ENCODE peak calls at places on chromosomes 1 and 21, in four cellular contexts. D is hepatocyte, N is H1, S is right lobe of liver. C is an unnamed sample.
A peak's percentile ranks its signal among the peaks of the same experiment; 100 is the strongest.

GRCh38 chr1:26028490-26028980 is 7.0 kb downstream of the EXTL1 start:
- DNase-seq in D (no peak), N (no peak), S (no peak), C (no peak)

GRCh38 chr1:3014041-3014440 is 7.2 kb upstream of the ACTRT2 start:
- DNase-seq in D (no peak), N (no peak), S (no peak), C (peak; percentile 33)

GRCh38 chr1:160179336-160179735 is 11.0 kb upstream of the CASQ1 start:
- DNase-seq in D (no peak), N (no peak), S (no peak), C (no peak)

GRCh38 chr1:10599194-10599861 is 124.6 kb downstream of the PEX14 start:
- DNase-seq in D (peak; percentile 71), N (peak; percentile 36), S (no peak), C (no peak)

GRCh38 chr1:197464039-197464438 is 196.0 kb downstream of the CRB1 start:
- DNase-seq in D (peak; percentile 46), N (no peak), S (no peak), C (no peak)

GRCh38 chr1:109622895-109623294 is 3.3 kb downstream of the AMPD2 start:
- DNase-seq in D (no peak), N (no peak), S (no peak), C (no peak)

GRCh38 chr1:40820911-40821693 is 37.5 kb downstream of the KCNQ4 start:
- DNase-seq in D (no peak), N (no peak), S (no peak), C (no peak)

GRCh38 chr1:61043010-61043820 is 39.1 kb upstream of the NFIA start:
- DNase-seq in D (peak; percentile 85), N (peak; percentile 99), S (peak; percentile 92), C (peak; percentile 79)

GRCh38 chr1:198932351-198932991 is 293.6 kb downstream of the PTPRC start:
- DNase-seq in D (no peak), N (no peak), S (no peak), C (no peak)

GRCh38 chr1:186374313-186375151 is 521 bp downstream of the TPR start:
- DNase-seq in D (peak; percentile 52), N (no peak), S (no peak), C (no peak)

GRCh38 chr1:77401384-77401783 is 119.6 kb downstream of the AK5 start:
- DNase-seq in D (no peak), N (no peak), S (no peak), C (no peak)

GRCh38 chr21:44708213-44708865 is 3.0 kb downstream of the TSPEAR start:
- DNase-seq in D (no peak), N (peak; percentile 69), S (peak; percentile 44), C (peak; percentile 40)

GRCh38 chr1:201970334-201971159 is 11.9 kb upstream of the RNPEP start:
- DNase-seq in D (no peak), N (no peak), S (no peak), C (no peak)

GRCh38 chr1:205286335-205286950 is 35.1 kb downstream of the NUAK2 start:
- DNase-seq in D (no peak), N (no peak), S (no peak), C (no peak)

GRCh38 chr1:54403808-54404261 is 2.4 kb downstream of the SSBP3 start:
- DNase-seq in D (no peak), N (no peak), S (peak; percentile 41), C (no peak)

GRCh38 chr1:166111430-166111829 is 55.4 kb downstream of the FAM78B start:
- DNase-seq in D (no peak), N (no peak), S (no peak), C (no peak)

GRCh38 chr1:169149555-169150286 is 43.2 kb downstream of the ATP1B1 start:
- DNase-seq in D (no peak), N (no peak), S (no peak), C (no peak)

GRCh38 chr1:34984435-34985062 is 598 bp downstream of the TMEM35B start:
- DNase-seq in D (peak; percentile 26), N (no peak), S (no peak), C (no peak)

GRCh38 chr1:72186733-72187307 is 95.5 kb downstream of the NEGR1 start:
- DNase-seq in D (peak; percentile 9), N (no peak), S (no peak), C (no peak)

GRCh38 chr21:25934771-25935224 is 200.0 kb downstream of the GABPA start:
- DNase-seq in D (peak; percentile 27), N (no peak), S (peak; percentile 78), C (peak; percentile 81)

GRCh38 chr1:172938676-172939075 is 112.1 kb downstream of the TNFSF18 start:
- DNase-seq in D (no peak), N (no peak), S (no peak), C (no peak)

GRCh38 chr1:9211291-9211811 is 23.2 kb upstream of the H6PD start:
- DNase-seq in D (no peak), N (no peak), S (no peak), C (no peak)

GRCh38 chr1:17551755-17552234 is 12.3 kb downstream of the ARHGEF10L start:
- DNase-seq in D (no peak), N (no peak), S (no peak), C (no peak)

GRCh38 chr1:25998075-25998761 is 355 bp upstream of the PAFAH2 start:
- DNase-seq in D (peak; percentile 98), N (peak; percentile 95), S (peak; percentile 98), C (peak; percentile 96)

GRCh38 chr21:22223385-22223784 is 1225.2 kb downstream of the NCAM2 start:
- DNase-seq in D (no peak), N (no peak), S (no peak), C (no peak)

GRCh38 chr1:110976089-110976488 is 12.4 kb upstream of the LRIF1 start:
- DNase-seq in D (no peak), N (no peak), S (no peak), C (no peak)

GRCh38 chr1:193884848-193885558 is 698.6 kb upstream of the B3GALT2 start:
- DNase-seq in D (no peak), N (no peak), S (no peak), C (no peak)

GRCh38 chr21:33451634-33452071 is 28.1 kb downstream of the TMEM50B start:
- DNase-seq in D (peak; percentile 19), N (no peak), S (no peak), C (no peak)

GRCh38 chr1:217453816-217454215 is 177.1 kb downstream of the GPATCH2 start:
- DNase-seq in D (no peak), N (no peak), S (no peak), C (no peak)

GRCh38 chr1:193312432-193312831 is 126.0 kb upstream of the B3GALT2 start:
- DNase-seq in D (no peak), N (no peak), S (no peak), C (no peak)

GRCh38 chr1:55141295-55141893 is 73.8 kb downstream of the USP24 start:
- DNase-seq in D (no peak), N (no peak), S (no peak), C (no peak)

GRCh38 chr21:46112731-46113215 is 14.9 kb downstream of the COL6A2 start:
- DNase-seq in D (no peak), N (no peak), S (peak; percentile 52), C (no peak)

GRCh38 chr21:28904961-28905435 is 87.7 kb downstream of the LTN1 start:
- DNase-seq in D (peak; percentile 15), N (no peak), S (no peak), C (no peak)

GRCh38 chr1:181620183-181620582 is 136.9 kb downstream of the CACNA1E start:
- DNase-seq in D (no peak), N (no peak), S (no peak), C (no peak)

GRCh38 chr1:178360421-178360820 is 136.3 kb downstream of the CLEC20A start:
- DNase-seq in D (no peak), N (no peak), S (no peak), C (no peak)

GRCh38 chr1:178367151-178367550 is 129.6 kb downstream of the CLEC20A start:
- DNase-seq in D (no peak), N (no peak), S (no peak), C (no peak)

GRCh38 chr1:178364782-178365181 is 132.0 kb downstream of the CLEC20A start:
- DNase-seq in D (no peak), N (no peak), S (no peak), C (no peak)

GRCh38 chr1:178362784-178363183 is 134.0 kb downstream of the CLEC20A start:
- DNase-seq in D (no peak), N (no peak), S (no peak), C (no peak)

DNA sequence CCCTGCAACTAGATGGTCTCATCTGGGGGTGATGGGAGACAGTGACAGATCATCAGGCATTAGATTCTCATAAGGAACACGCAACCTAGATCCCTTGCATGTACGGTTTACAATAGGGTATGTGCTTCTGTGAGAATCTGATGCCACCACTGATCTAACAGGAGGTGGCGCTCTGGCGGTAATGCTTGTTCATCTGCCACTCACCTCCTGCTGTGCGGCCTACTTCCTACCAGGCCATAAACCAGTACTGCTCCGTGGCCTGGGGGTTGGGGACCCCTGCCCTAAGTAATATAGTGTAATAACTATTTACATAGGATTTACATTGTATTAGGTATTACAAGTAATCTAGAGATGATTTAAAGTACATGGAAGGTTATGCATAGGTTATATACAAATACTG is 134.9 kb downstream of the CLEC20A start:
- DNase-seq in D (no peak), N (no peak), S (no peak), C (no peak)
- TF ChIP-seq CTCF in D (no peak), N (peak; percentile 38), S (no peak), C (no peak)

GRCh38 chr1:5748286-5749225 is 243.7 kb downstream of the NPHP4 start:
- DNase-seq in D (no peak), N (peak; percentile 44), S (peak; percentile 51), C (peak; percentile 44)
- H3K9me3 ChIP-seq in D (no peaks in the 10 kb centered on the region), N (no peaks in the 10 kb centered on the region), S (no peaks in the 10 kb centered on the region), C (no peaks in the 10 kb centered on the region)

DNA sequence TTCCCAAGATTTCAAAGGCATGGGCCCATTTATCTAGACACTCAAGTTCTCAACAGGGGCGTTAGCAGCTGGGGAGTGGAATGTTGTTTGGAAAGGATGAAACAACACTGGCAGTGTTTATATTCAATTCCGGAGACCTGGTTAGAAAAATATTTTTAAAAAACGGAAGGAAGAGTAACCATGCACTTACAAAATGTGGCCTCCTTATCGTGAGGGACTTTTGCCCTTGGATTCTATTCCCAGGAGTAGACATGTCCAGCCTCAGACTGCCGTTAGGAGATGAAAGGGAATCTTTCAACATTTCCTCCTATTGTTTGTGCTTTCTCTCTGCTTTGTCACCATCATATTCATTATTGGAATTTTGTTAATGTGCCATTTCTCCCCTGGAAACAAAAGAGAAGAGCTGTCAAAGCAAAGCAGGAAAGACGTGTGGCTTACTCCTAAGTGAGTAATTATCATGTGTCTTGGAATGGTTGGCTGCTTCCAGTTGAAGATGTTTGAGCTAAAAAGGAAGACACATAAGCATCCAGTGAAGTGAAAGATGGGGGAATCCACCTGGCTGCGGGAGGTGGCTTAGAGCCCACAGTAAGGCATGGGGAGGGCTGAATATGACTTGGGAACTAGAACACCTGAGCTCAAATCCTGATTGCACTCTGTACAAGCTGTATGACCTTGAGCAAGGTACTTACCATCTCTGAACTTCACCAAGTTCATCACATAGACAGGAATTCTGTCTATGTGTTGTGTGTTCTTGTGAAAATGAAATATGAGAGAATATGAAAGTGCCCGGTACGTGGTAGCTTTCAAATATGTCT is 71.7 kb upstream of the JUN start:
- DNase-seq in D (no peak), N (no peak), S (no peak), C (no peak)
- H3K27ac ChIP-seq in D (no peak overlapping the region), N (no peak overlapping the region), S (no peak overlapping the region), C (no peak overlapping the region)

GRCh38 chr1:228830185-228830953 is 95.1 kb downstream of the RHOU start:
- DNase-seq in D (peak; percentile 46), N (no peak), S (no peak), C (no peak)
- TF ChIP-seq CTCF in D (no peak), N (no peak), S (no peak), C (no peak)

C was measured in RWPE2.